ENCODE peak calls at places on chromosomes 16 and 17, in six cellular contexts. V, A, U, K, I and T are unnamed samples.

GRCh38 chr16:65418435-65418834 is 296.6 kb upstream of the CDH11 start:
- DNase-seq in K (no peak), V (no peak), A (no peak), I (no peak), U (peak; percentile 20), T (no peak)

GRCh38 chr17:44628234-44629188 is 27.8 kb upstream of the MEIOC start:
- DNase-seq in V (no peak), K (peak; percentile 48), U (no peak), I (no peak), A (peak; percentile 66), T (no peak)

GRCh38 chr17:12591336-12591735 is 74.4 kb upstream of the MYOCD start:
- DNase-seq in V (no peak), K (no peak), I (no peak), U (no peak), A (no peak), T (no peak)

GRCh38 chr16:14205666-14206065 is 134.5 kb downstream of the MRTFB start:
- DNase-seq in A (no peak), I (no peak), U (no peak), K (no peak), V (no peak), T (no peak)

GRCh38 chr17:32783602-32784001 is 93.3 kb downstream of the MYO1D start:
- DNase-seq in I (peak; percentile 31), U (peak; percentile 42), A (no peak), V (no peak), K (no peak), T (no peak)

GRCh38 chr16:31477220-31478216 is 5.4 kb upstream of the SLC5A2 start:
- DNase-seq in U (no peak), V (peak; percentile 92), A (no peak), K (no peak), I (no peak), T (no peak)

GRCh38 chr17:56850591-56850990 is 16.6 kb downstream of the DGKE start:
- DNase-seq in K (no peak), V (no peak), U (no peak), I (no peak), A (no peak), T (no peak)

GRCh38 chr16:4699030-4699556 is 5.7 kb downstream of the NUDT16L1 start:
- DNase-seq in U (no peak), K (no peak), V (no peak), I (no peak), A (no peak), T (no peak)

GRCh38 chr17:40548982-40549680 is 16.1 kb downstream of the CCR7 start:
- DNase-seq in A (no peak), I (no peak), U (peak; percentile 83), V (peak; percentile 40), K (no peak), T (no peak)

GRCh38 chr16:35258381-35258780 is 1799.0 kb downstream of the TP53TG3F start:
- DNase-seq in K (no peak), A (no peak), V (no peak), U (no peak), I (no peak), T (no peak)

GRCh38 chr17:64230551-64231408 is 32.3 kb downstream of the TEX2 start:
- DNase-seq in U (peak; percentile 98), A (no peak), V (no peak), I (no peak), K (no peak), T (no peak)

GRCh38 chr16:10922328-10923145 is 19.7 kb downstream of the DEXI start:
- DNase-seq in K (peak; percentile 72), V (no peak), A (peak; percentile 83), U (peak; percentile 45), I (no peak), T (no peak)

GRCh38 chr16:22786691-22787090 is 27.3 kb upstream of the HS3ST2 start:
- DNase-seq in U (no peak), K (no peak), V (no peak), A (no peak), I (no peak), T (no peak)

GRCh38 chr16:86498661-86499493 is 11.4 kb upstream of the FOXF1 start:
- DNase-seq in A (no peak), K (no peak), U (no peak), V (no peak), I (no peak), T (no peak)
- H3K27me3 ChIP-seq in A (peaks cover 98% of the 10 kb centered on the region), K (no peaks in the 10 kb centered on the region), U (peaks cover 88% of the 10 kb centered on the region), V (peaks cover 100% of the 10 kb centered on the region), I (peaks cover 58% of the 10 kb centered on the region), T (peaks cover 100% of the 10 kb centered on the region)

GRCh38 chr17:38421224-38421841 is 6.9 kb upstream of the ARHGAP23 start:
- DNase-seq in A (no peak), U (peak; percentile 74), K (no peak), I (no peak), V (no peak), T (no peak)
- H3K4me3 ChIP-seq in A (no peak overlapping the region), U (no peak overlapping the region), K (no peak overlapping the region), I (no peak overlapping the region), V (no peak overlapping the region), T (peak overlapping the region; percentile 1)

GRCh38 chr16:625402-626173 is 5.2 kb upstream of the WFIKKN1 start:
- DNase-seq in U (no peak), I (no peak), V (no peak), K (no peak), A (no peak), T (no peak)
- H3K4me1 ChIP-seq in U (peaks cover 29% of the 10 kb centered on the region), I (peaks cover 9% of the 10 kb centered on the region), V (peaks cover 4% of the 10 kb centered on the region), K (peaks cover 10% of the 10 kb centered on the region), A (peaks cover 16% of the 10 kb centered on the region), T (peaks cover 21% of the 10 kb centered on the region)

DNA sequence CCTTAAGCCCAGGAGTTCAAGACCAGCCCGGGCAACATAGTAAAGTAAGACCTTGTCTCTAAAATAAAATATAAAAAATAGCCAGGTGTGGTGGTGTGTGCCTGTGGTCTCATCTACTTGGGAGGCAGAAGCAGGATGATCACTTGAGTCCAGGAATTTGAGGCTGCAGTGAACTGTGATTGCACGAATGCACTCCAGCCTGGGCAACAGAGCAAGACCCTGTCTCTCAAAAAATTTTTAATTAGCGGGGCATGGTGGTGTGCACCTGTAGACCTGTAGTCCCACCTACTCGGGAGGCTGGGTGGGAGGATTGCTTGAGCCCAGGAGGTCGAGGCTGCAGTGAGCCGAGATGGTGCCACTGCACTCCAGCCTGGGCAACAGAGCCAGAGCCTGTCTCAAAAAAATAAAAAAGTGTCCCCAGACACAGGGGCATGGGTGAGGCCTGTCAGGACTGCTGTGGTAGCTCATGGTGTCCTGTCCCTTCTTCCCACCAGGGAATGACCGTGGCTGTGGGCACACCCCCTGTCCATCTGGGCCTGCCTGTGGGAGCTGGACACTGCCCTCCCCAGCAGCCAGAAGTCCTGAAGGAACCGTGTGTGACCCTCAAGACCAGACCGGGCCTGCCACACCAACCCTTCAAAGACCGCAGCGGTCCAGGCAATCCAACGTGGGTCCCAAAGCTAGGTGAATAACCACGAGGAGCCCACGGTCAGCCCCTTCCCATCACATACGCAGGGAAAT is 30.8 kb upstream of the GAA start:
- DNase-seq in K (peak; percentile 57), U (no peak), V (no peak), I (no peak), A (no peak), T (no peak)
- H3K27me3 ChIP-seq in K (no peaks in the 10 kb centered on the region), U (no peaks in the 10 kb centered on the region), V (no peaks in the 10 kb centered on the region), I (no peaks in the 10 kb centered on the region), A (no peaks in the 10 kb centered on the region), T (no peaks in the 10 kb centered on the region)

DNA sequence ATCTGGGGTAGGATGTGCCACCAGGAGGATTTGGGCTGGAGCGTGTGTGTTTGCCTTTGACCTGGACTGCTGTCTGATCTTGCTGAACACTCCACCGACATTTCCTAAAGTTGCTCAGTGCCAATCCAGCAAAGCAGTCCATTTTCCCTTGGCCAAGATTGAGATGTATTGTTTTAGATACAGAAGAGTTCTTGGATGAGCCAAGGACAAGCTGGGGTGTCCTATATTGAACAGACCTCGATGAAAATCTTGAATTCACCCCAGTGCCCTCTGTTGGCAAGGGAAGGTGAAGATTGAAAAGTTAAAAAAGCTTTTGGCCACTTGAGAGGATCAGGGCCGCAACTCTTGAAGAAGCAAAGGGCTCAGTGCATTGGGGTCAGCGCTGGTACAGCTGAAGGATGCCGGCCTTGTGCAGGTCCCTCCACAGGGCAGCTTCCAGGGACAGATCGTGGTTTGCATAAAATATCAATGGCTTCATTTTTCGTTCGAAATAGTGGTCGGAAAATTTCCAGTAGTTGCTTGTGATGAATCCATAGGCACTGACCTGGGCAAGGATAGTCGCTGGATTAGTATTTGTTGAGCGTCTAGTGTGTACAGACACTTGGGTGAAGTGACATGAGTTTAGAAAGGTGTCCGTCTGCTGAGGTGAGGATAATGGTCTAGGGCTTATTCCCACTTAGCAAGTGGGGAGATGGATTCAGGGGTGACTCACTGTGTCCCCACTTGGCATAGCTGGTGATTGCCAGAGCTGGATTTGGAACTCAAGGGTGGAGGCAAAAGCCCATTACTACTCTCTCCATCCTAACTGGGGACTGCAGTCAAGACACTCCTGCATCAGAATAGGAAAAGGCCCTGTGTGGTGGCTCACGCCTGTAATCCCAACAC is 19.7 kb downstream of the ST6GALNAC2 start:
- DNase-seq in K (no peak), U (no peak), A (no peak), I (no peak), V (no peak), T (no peak)
- H3K4me3 ChIP-seq in K (no peak overlapping the region), U (no peak overlapping the region), A (no peak overlapping the region), I (no peak overlapping the region), V (no peak overlapping the region), T (no peak overlapping the region)

DNA sequence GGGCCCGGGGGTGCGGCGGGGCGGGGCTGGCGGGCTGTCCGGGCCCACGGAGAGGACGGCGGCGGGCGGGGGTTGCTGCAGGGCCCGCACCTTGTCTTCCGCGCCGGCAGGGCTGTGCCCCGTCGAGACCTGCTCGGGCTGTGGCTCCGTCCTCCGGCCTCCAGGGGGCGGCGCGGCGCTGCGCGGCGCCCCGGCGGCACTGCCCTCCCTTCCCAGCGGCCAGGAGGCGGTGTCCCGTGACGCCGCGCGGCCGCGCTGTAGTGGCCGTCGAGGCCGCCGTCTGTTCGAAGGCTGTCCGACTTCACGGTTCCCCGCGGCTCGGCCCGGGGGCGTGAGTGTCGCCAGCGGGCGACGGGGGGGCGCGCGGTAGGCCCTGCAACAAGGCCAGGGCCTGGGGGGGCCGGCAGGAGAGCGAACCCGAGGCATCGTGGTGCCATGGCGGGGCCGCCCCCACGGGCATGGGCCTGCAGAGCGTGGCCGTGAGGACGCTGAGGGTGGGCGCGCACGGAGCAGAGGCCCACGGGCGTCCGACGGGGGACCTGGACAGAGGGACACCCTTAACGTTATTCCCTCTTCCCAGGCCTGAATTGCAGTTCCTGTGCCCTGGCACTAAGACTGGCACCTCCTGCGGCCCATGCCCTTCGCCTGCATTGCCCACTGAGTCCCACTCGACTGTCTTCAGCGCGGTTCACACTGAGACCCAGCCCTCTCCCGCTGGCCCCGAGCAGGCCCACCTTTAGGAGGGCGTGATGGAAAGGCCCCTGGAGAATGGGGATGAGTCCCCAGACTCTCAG is at the start of gene PLEKHG4:
- DNase-seq in K (peak; percentile 88), V (peak; percentile 85), U (peak; percentile 38), A (peak; percentile 78), I (peak; percentile 55), T (no peak)
- H3K4me1 ChIP-seq in K (peaks cover 12% of the 10 kb centered on the region), V (peaks cover 20% of the 10 kb centered on the region), U (peaks cover 24% of the 10 kb centered on the region), A (peaks cover 9% of the 10 kb centered on the region), I (peaks cover 4% of the 10 kb centered on the region), T (peaks cover 20% of the 10 kb centered on the region)